ENCODE peak calls at places on chromosomes 3 and 15, in eight cellular contexts. B, E, A, R, W, D, P and L are unnamed samples.

GRCh38 chr15:86837631-86838030 is 758.0 kb downstream of the AGBL1 start:
- DNase-seq in R (no peak), A (no peak), D (no peak), E (no peak), P (no peak), W (no peak), B (no peak), L (no peak)

GRCh38 chr3:194777729-194778128 is 92.0 kb downstream of the FAM43A start:
- DNase-seq in D (no peak), A (no peak), P (no peak), B (no peak), E (no peak), R (no peak), W (no peak), L (no peak)

GRCh38 chr15:89203705-89204273 is 17.6 kb downstream of the RLBP1 start:
- DNase-seq in E (no peak), R (no peak), P (no peak), B (peak), W (no peak), A (peak), D (no peak), L (no peak)

GRCh38 chr15:90629217-90629616 is 87.9 kb upstream of the BLM start:
- DNase-seq in P (no peak), B (no peak), W (no peak), R (no peak), A (no peak), D (no peak), E (no peak), L (no peak)

GRCh38 chr3:13539285-13539625 is 9.7 kb upstream of the FBLN2 start:
- DNase-seq in B (no peak), A (no peak), D (peak), R (no peak), W (peak), P (no peak), E (no peak), L (no peak)

GRCh38 chr3:184176377-184177330 is 2.0 kb downstream of the AP2M1 start:
- DNase-seq in E (peak), R (peak), W (no peak), D (peak), B (no peak), A (no peak), P (no peak), L (peak)

GRCh38 chr3:115834068-115834467 is 210.8 kb downstream of the GAP43 start:
- DNase-seq in A (no peak), D (peak), W (no peak), P (no peak), R (no peak), B (no peak), E (no peak), L (no peak)

GRCh38 chr3:69201658-69202057 is 79.3 kb upstream of the LMOD3 start:
- DNase-seq in D (no peak), E (no peak), R (no peak), A (no peak), W (peak), P (no peak), B (no peak), L (no peak)

GRCh38 chr15:79874242-79874641 is 22.6 kb downstream of the MTHFS start:
- DNase-seq in D (no peak), P (no peak), R (no peak), E (no peak), B (no peak), W (no peak), A (no peak), L (no peak)

GRCh38 chr3:107450254-107450653 is 72.5 kb upstream of the BBX start:
- DNase-seq in B (no peak), R (no peak), P (no peak), A (no peak), D (peak), W (no peak), E (no peak), L (no peak)

GRCh38 chr3:139101396-139101795 is 56.7 kb upstream of the PRR23C start:
- DNase-seq in R (no peak), D (no peak), P (no peak), W (no peak), B (no peak), E (no peak), A (no peak), L (no peak)

GRCh38 chr3:111619833-111620232 is 24.7 kb upstream of the ZBED2 start:
- DNase-seq in A (no peak), R (no peak), W (no peak), B (no peak), D (no peak), P (no peak), E (peak), L (no peak)

GRCh38 chr3:126487151-126487771 is 11.6 kb upstream of the ZXDC start:
- DNase-seq in D (peak), W (peak), R (no peak), E (no peak), B (no peak), P (no peak), A (peak), L (peak)

GRCh38 chr3:128054363-128054762 is 2.1 kb downstream of the SEC61A1 start:
- DNase-seq in E (no peak), P (no peak), R (no peak), A (no peak), B (no peak), W (no peak), D (peak), L (peak)

GRCh38 chr3:157631468-157631867 is 128.3 kb upstream of the VEPH1 start:
- DNase-seq in R (no peak), P (no peak), W (no peak), E (no peak), B (no peak), D (no peak), A (no peak), L (no peak)

GRCh38 chr3:151660890-151661289 is 72.8 kb upstream of the AADACL2 start:
- DNase-seq in E (no peak), W (no peak), B (no peak), P (no peak), R (no peak), A (no peak), D (no peak), L (no peak)

GRCh38 chr3:126753191-126754160 is 49.4 kb downstream of the CHCHD6 start:
- DNase-seq in D (no peak), B (no peak), R (no peak), W (no peak), A (no peak), P (no peak), E (no peak), L (no peak)

GRCh38 chr3:31421280-31422048 is 111.3 kb upstream of the STT3B start:
- DNase-seq in B (no peak), P (no peak), R (no peak), D (no peak), E (no peak), A (peak), W (no peak), L (no peak)

GRCh38 chr3:184598220-184598927 is 36.8 kb downstream of the EPHB3 start:
- DNase-seq in A (no peak), B (no peak), P (no peak), D (no peak), E (no peak), W (no peak), R (no peak), L (no peak)

GRCh38 chr3:102354818-102355515 is 79.8 kb upstream of the ZPLD1 start:
- DNase-seq in A (no peak), D (no peak), W (no peak), E (peak), R (no peak), B (no peak), P (no peak), L (no peak)

GRCh38 chr3:115792206-115792955 is 169.1 kb downstream of the GAP43 start:
- DNase-seq in W (no peak), B (no peak), R (no peak), D (peak), A (peak), P (no peak), E (peak), L (no peak)

GRCh38 chr3:106227068-106227467 is 358.3 kb upstream of the CBLB start:
- DNase-seq in P (no peak), D (no peak), R (no peak), E (no peak), A (no peak), B (no peak), W (no peak), L (no peak)

GRCh38 chr3:112086018-112086854 is at the start of gene C3orf52:
- DNase-seq in E (peak), B (peak), D (peak), W (peak), R (peak), A (peak), P (peak), L (peak)

GRCh38 chr3:147185781-147186180 is 220.6 kb downstream of the ZIC4 start:
- DNase-seq in R (no peak), D (no peak), E (no peak), A (no peak), P (no peak), B (no peak), W (no peak), L (no peak)

GRCh38 chr3:51933471-51934138 is 8.1 kb downstream of the RRP9 start:
- DNase-seq in R (no peak), A (no peak), P (no peak), W (no peak), D (no peak), B (no peak), E (no peak), L (no peak)

GRCh38 chr15:98856540-98856907 is 151.1 kb downstream of the PGPEP1L start:
- DNase-seq in R (no peak), P (no peak), W (no peak), A (no peak), E (peak), D (no peak), B (no peak), L (no peak)

GRCh38 chr3:157079677-157080369 is 80.1 kb downstream of the CCNL1 start:
- DNase-seq in R (no peak), B (no peak), E (no peak), D (no peak), P (no peak), A (no peak), W (no peak), L (no peak)

GRCh38 chr3:120300971-120301370 is 15.9 kb upstream of the GPR156 start:
- DNase-seq in R (no peak), A (no peak), W (no peak), P (no peak), E (no peak), B (no peak), D (no peak), L (peak)